ENCODE peak calls at places on chromosomes 1 and 21, in eight cellular contexts. R, Z, I, C, H, J, S and E are unnamed samples.

GRCh38 chr1:117568999-117569398 is 36.8 kb upstream of the TENT5C start:
- DNase-seq in R (no peak), Z (no peak), I (no peak), C (no peak), H (peak; percentile 3), J (no peak), S (no peak), E (no peak)

GRCh38 chr21:15421947-15422346 is 307.8 kb upstream of the USP25 start:
- DNase-seq in R (no peak), Z (no peak), I (no peak), C (no peak), H (no peak), J (no peak), S (no peak), E (no peak)

GRCh38 chr1:33147997-33148314 is 33.9 kb downstream of the TRIM62 start:
- DNase-seq in R (no peak), Z (no peak), I (no peak), C (peak; percentile 44), H (no peak), J (no peak), S (no peak), E (no peak)

GRCh38 chr1:223732993-223733798 is 20.9 kb downstream of the CAPN2 start:
- DNase-seq in R (no peak), Z (no peak), I (no peak), C (no peak), H (no peak), J (no peak), S (no peak), E (no peak)

GRCh38 chr21:14120091-14120734 is 90.5 kb downstream of the LIPI start:
- DNase-seq in R (no peak), Z (no peak), I (peak; percentile 68), C (peak; percentile 12), H (peak; percentile 71), J (no peak), S (peak; percentile 20), E (peak; percentile 42)

GRCh38 chr21:36692125-36692843 is 6.6 kb upstream of the SIM2 start:
- DNase-seq in R (no peak), Z (no peak), I (no peak), C (no peak), H (no peak), J (no peak), S (no peak), E (no peak)

GRCh38 chr1:91684599-91685196 is 184.0 kb downstream of the CDC7 start:
- DNase-seq in R (no peak), Z (no peak), I (no peak), C (peak; percentile 72), H (no peak), J (no peak), S (peak; percentile 11), E (no peak)

GRCh38 chr1:17826165-17826488 is 71.0 kb downstream of the ACTL8 start:
- DNase-seq in R (peak; percentile 49), Z (no peak), I (peak; percentile 75), C (peak; percentile 35), H (peak; percentile 33), J (peak; percentile 36), S (no peak), E (no peak)

GRCh38 chr21:31974454-31974985 is 101.7 kb downstream of the HUNK start:
- DNase-seq in R (no peak), Z (no peak), I (no peak), C (no peak), H (no peak), J (no peak), S (peak; percentile 41), E (no peak)

GRCh38 chr1:220410681-220411080 is 117.3 kb upstream of the MARK1 start:
- DNase-seq in R (no peak), Z (no peak), I (no peak), C (no peak), H (no peak), J (no peak), S (no peak), E (no peak)

GRCh38 chr1:192260076-192260475 is 56.7 kb upstream of the RGS21 start:
- DNase-seq in R (no peak), Z (no peak), I (no peak), C (no peak), H (no peak), J (no peak), S (no peak), E (no peak)

GRCh38 chr1:211135342-211135950 is 1.5 kb upstream of the KCNH1 start:
- DNase-seq in R (peak; percentile 22), Z (peak; percentile 34), I (no peak), C (peak; percentile 70), H (peak; percentile 61), J (no peak), S (no peak), E (peak; percentile 66)

GRCh38 chr21:35827004-35827403 is 233.3 kb downstream of the SETD4 start:
- DNase-seq in R (no peak), Z (no peak), I (no peak), C (no peak), H (no peak), J (no peak), S (no peak), E (no peak)

GRCh38 chr1:230085178-230085515 is 18.1 kb downstream of the GALNT2 start:
- DNase-seq in R (no peak), Z (no peak), I (no peak), C (no peak), H (no peak), J (peak; percentile 14), S (no peak), E (no peak)

GRCh38 chr1:209246660-209247059 is 336.9 kb upstream of the CAMK1G start:
- DNase-seq in R (no peak), Z (no peak), I (no peak), C (no peak), H (no peak), J (no peak), S (no peak), E (no peak)

GRCh38 chr1:119737040-119737682 is 25.4 kb downstream of the PHGDH start:
- DNase-seq in R (no peak), Z (no peak), I (peak; percentile 32), C (no peak), H (no peak), J (no peak), S (no peak), E (peak; percentile 58)

GRCh38 chr1:147892731-147893214 is 9.8 kb upstream of the GJA8 start:
- DNase-seq in R (peak; percentile 36), Z (peak; percentile 52), I (no peak), C (peak; percentile 68), H (peak; percentile 78), J (no peak), S (peak; percentile 20), E (peak; percentile 61)

GRCh38 chr21:46442938-46443337 is 15.8 kb upstream of the DIP2A start:
- DNase-seq in R (no peak), Z (no peak), I (no peak), C (no peak), H (no peak), J (no peak), S (no peak), E (peak; percentile 51)

GRCh38 chr21:45073301-45074047 is 906 bp upstream of the ADARB1 start:
- DNase-seq in R (peak; percentile 68), Z (no peak), I (peak; percentile 54), C (peak; percentile 15), H (no peak), J (no peak), S (no peak), E (no peak)

GRCh38 chr1:55064071-55064581 is 24.8 kb downstream of the PCSK9 start:
- DNase-seq in R (no peak), Z (no peak), I (no peak), C (peak; percentile 8), H (peak; percentile 45), J (no peak), S (no peak), E (no peak)

GRCh38 chr1:39084191-39084590 is 58.0 kb downstream of the NDUFS5 start:
- DNase-seq in R (no peak), Z (no peak), I (no peak), C (no peak), H (no peak), J (no peak), S (no peak), E (no peak)

GRCh38 chr1:166905930-166906329 is 29.9 kb upstream of the TADA1 start:
- DNase-seq in R (no peak), Z (no peak), I (no peak), C (peak; percentile 82), H (no peak), J (no peak), S (no peak), E (no peak)

GRCh38 chr1:223733898-223734852 is 21.8 kb downstream of the CAPN2 start:
- DNase-seq in R (no peak), Z (no peak), I (no peak), C (no peak), H (no peak), J (no peak), S (no peak), E (peak; percentile 44)

GRCh38 chr21:44726803-44727202 is 15.4 kb upstream of the TSPEAR start:
- DNase-seq in R (no peak), Z (no peak), I (no peak), C (no peak), H (no peak), J (no peak), S (no peak), E (no peak)

GRCh38 chr1:26541816-26542711 is 12.5 kb downstream of the RPS6KA1 start:
- DNase-seq in R (peak; percentile 64), Z (no peak), I (peak; percentile 80), C (peak; percentile 73), H (peak; percentile 96), J (peak; percentile 83), S (peak; percentile 77), E (peak; percentile 58)